ENCODE peak calls at places on chromosomes 11 and 22, in four cellular contexts. J, M, D and T are unnamed samples.

GRCh38 chr22:35577799-35578659 is 37.4 kb downstream of the RASD2 start:
- DNase-seq in J (no peak), D (no peak), M (no peak), T (no peak)

GRCh38 chr22:19520007-19520406 is 4.2 kb downstream of the CLDN5 start:
- DNase-seq in D (no peak), M (no peak), J (no peak), T (no peak)

GRCh38 chr11:104073950-104074349 is 37.5 kb downstream of the DDI1 start:
- DNase-seq in M (peak), D (peak), J (peak), T (peak)

GRCh38 chr22:37075046-37075445 is 23.5 kb downstream of the KCTD17 start:
- DNase-seq in J (no peak), D (no peak), M (no peak), T (no peak)

GRCh38 chr11:29333993-29334780 is 682.6 kb downstream of the KCNA4 start:
- DNase-seq in M (peak), J (peak), D (peak), T (peak)

GRCh38 chr11:209275-210121 is 2.0 kb downstream of the RIC8A start:
- DNase-seq in D (peak), J (no peak), M (no peak), T (no peak)

GRCh38 chr22:44628856-44629255 is 73.1 kb upstream of the PRR5 start:
- DNase-seq in D (no peak), J (no peak), M (no peak), T (no peak)

GRCh38 chr22:16957781-16958180 is 50.2 kb downstream of the GAB4 start:
- DNase-seq in J (peak), D (no peak), M (no peak), T (no peak)

GRCh38 chr22:38124236-38124974 is 13.9 kb upstream of the BAIAP2L2 start:
- DNase-seq in M (no peak), D (peak), J (peak), T (no peak)

GRCh38 chr11:12453243-12453642 is 75.9 kb downstream of the PARVA start:
- DNase-seq in M (no peak), D (no peak), J (no peak), T (no peak)

GRCh38 chr11:29435421-29435820 is 581.4 kb downstream of the KCNA4 start:
- DNase-seq in D (no peak), M (peak), J (no peak), T (no peak)

GRCh38 chr11:117816846-117817212 is 7.7 kb downstream of the FXYD2 start:
- DNase-seq in J (no peak), D (no peak), M (no peak), T (no peak)

GRCh38 chr11:43516316-43516820 is 157.6 kb downstream of the TTC17 start:
- DNase-seq in D (peak), M (no peak), J (no peak), T (no peak)

GRCh38 chr11:67409261-67409666 is 5.4 kb downstream of the TBC1D10C start:
- DNase-seq in D (no peak), M (no peak), J (no peak), T (no peak)

GRCh38 chr11:110355011-110355744 is 58.8 kb upstream of the RDX start:
- DNase-seq in M (no peak), J (peak), D (peak), T (no peak)

GRCh38 chr11:10696797-10697620 is 3.5 kb upstream of the IRAG1 start:
- DNase-seq in J (no peak), M (no peak), D (no peak), T (no peak)

GRCh38 chr11:101211407-101211975 is 81.9 kb upstream of the PGR start:
- DNase-seq in D (peak), M (no peak), J (no peak), T (no peak)

GRCh38 chr11:368414-369335 is 624 bp upstream of the B4GALNT4 start:
- DNase-seq in J (peak), D (peak), M (peak), T (no peak)

GRCh38 chr22:41923595-41924276 is 2.9 kb downstream of the TNFRSF13C start:
- DNase-seq in D (no peak), M (no peak), J (no peak), T (no peak)

GRCh38 chr22:41920271-41920976 is 5.5 kb upstream of the SHISA8 start:
- DNase-seq in J (no peak), D (no peak), M (no peak), T (no peak)

GRCh38 chr22:41925783-41926460 is 684 bp downstream of the TNFRSF13C start:
- DNase-seq in M (peak), J (peak), D (peak), T (peak)

GRCh38 chr22:41922336-41922735 is 4.3 kb downstream of the TNFRSF13C start:
- DNase-seq in M (no peak), J (no peak), D (no peak), T (no peak)

DNA sequence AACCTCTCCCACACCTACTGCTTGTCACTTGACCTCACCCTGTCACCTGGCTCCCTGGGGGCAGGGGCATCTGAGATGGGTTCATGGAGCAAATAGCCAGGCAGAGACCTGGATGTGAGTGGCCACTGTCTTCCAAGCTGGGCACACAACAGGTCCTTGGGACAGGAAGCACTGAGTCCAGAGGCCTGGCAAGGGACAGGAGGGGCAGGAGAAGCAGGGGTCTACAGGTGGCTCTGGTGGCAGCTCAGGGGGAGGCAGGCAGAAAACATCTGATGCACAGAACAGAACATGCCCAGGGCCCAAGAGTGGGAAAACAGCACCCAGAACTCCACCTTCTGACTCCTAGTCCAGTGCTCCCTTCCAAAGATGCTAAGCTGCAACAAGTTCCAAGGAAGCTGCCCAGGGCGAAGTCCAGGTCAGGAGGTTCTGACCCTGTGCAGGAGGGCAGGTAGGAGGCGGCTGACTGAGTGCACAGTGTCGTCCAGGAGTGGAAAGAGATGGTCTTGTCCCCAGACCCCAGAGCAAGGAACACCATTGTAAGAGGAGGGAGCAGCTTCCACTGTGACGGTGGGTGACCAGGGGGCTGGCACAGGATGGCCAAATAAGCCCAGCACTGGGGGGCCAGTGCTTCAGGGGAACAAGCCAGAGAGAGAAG is 3.5 kb downstream of the TNFRSF13C start:
- DNase-seq in D (no peak), J (no peak), M (no peak), T (no peak)
- H3K23ac ChIP-seq in D (no peak), J (no peak), M (no peak), T (no peak)

DNA sequence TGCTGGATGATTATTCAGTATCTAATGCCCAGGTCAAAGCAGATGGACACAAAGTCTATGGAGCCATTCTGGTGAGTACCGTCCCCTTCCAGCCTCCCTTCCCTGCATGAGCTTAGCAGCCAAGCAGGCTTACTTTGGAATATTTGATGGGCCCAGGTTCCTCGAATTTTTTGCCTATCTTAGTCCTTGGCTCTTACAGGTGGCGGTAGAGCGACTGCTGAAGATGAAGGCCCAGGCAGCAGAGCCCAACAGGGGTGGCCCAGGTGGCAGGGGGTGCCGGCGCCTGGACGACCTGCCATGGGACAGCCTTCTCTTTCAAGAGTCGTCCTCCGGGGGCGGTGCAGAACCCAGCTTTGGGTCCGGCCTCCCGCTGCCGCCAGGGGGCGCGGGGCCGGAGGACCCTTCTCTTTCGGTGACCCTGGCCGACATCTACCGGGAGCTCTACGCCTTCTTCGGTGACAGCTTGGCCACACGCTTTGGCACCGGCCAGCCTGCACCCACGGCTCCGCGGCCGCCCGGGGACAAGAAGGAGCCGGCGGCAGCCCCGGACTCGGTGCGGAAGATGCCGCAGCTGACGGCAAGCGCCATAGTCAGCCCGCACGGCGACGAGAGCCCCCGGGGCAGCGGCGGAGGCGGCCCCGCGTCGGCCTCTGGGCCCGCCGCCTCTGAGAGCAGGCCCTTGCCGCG is 741 bp upstream of the TMEM179B start:
- DNase-seq in D (peak), J (peak), M (peak), T (peak)
- H3K23ac ChIP-seq in D (no peak), J (no peak), M (peak), T (no peak)

GRCh38 chr11:72820439-72821139 is 6.4 kb downstream of the ATG16L2 start:
- DNase-seq in J (no peak), D (no peak), M (no peak), T (peak)

GRCh38 chr11:72821920-72822799 is 7.9 kb downstream of the ATG16L2 start:
- DNase-seq in J (peak), M (peak), D (peak), T (peak)

GRCh38 chr11:72818971-72819370 is 4.8 kb downstream of the ATG16L2 start:
- DNase-seq in J (no peak), M (peak), D (no peak), T (no peak)

GRCh38 chr11:72823105-72823804 is 9.0 kb downstream of the ATG16L2 start:
- DNase-seq in J (no peak), D (no peak), M (no peak), T (no peak)

DNA sequence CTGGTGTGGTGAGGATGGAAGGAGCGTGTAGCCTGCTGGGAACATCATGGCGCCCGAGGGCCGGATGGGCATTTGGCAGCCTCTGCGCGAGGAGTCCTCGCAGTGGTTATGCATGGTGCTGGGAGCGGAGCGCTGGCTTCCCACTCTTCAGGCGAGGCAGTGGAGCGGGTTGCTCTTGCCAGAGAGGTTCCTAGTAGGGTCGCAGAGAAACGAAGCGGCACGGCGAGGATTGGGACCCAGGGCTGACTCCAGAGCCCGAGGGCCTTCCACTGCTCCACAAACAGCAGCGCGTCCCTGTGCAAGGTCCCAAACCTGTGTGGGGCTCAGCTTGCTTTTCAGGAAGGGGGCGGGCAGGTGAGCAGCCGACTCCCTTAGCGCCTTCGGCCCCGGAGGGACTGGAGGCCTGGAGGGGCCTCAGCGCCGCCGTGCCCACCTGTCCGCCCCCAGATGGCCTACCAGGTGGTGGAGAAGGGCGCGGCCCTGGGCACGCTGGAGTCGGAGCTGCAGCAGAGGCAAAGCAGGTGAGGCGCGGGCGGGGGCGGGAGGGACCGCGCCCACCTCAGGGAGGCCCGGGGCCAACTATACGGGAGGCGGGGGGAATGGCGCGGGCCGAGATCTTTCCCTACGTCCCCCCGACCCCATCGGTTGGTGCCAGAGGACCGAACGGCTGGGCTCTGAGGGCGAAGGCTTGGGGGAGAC is 7.2 kb downstream of the ATG16L2 start:
- DNase-seq in J (peak), D (no peak), M (no peak), T (no peak)
- H3K23ac ChIP-seq in J (no peak), D (no peak), M (peak), T (no peak)

GRCh38 chr22:40418366-40419201 is 48.2 kb downstream of the SGSM3 start:
- DNase-seq in J (no peak), M (peak), D (no peak), T (no peak)

GRCh38 chr22:40420341-40421081 is 50.1 kb downstream of the SGSM3 start:
- DNase-seq in D (no peak), M (no peak), J (no peak), T (no peak)

GRCh38 chr22:40417881-40418280 is 47.5 kb downstream of the SGSM3 start:
- DNase-seq in M (no peak), J (no peak), D (no peak), T (no peak)

GRCh38 chr22:40421082-40421350 is 50.6 kb downstream of the SGSM3 start:
- DNase-seq in M (no peak), J (no peak), D (no peak), T (no peak)

DNA sequence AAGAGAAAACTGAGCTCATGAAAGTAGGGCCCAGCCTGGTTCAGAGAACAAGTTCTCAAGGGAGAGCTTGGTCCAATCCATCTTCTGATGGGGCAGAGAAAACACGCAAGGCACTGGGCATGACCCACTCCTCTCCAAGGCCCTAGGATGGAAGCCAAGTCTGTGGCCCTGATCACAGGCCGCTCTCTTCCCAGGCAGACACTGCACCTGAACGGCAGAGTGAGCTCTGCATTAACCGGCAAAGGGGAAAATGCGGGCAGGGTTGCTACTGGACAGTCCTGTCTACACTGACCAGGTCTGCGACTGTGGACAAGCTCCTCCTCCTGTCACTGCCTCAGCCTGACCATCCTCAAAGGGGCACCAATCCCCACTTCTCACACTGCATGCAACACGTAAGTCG is 49.3 kb downstream of the SGSM3 start:
- DNase-seq in D (no peak), J (no peak), M (no peak), T (no peak)
- H3K23ac ChIP-seq in D (no peak), J (no peak), M (no peak), T (peak)

DNA sequence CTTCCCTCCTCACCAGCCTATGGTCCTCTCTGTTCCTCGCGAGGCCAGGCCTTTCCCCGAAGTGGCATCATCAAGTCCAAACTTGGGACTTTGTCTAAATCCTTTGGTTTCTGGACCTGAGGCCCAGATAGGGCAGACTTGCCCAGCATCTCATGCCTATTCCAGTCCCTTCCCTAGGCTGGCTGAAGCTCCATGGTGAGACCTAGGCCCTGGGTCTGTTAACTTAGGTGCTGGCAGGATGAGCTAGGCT is 11.5 kb downstream of the RELA start:
- DNase-seq in D (no peak), J (no peak), M (no peak), T (no peak)
- H3K23ac ChIP-seq in D (no peak), J (no peak), M (peak), T (no peak)

DNA sequence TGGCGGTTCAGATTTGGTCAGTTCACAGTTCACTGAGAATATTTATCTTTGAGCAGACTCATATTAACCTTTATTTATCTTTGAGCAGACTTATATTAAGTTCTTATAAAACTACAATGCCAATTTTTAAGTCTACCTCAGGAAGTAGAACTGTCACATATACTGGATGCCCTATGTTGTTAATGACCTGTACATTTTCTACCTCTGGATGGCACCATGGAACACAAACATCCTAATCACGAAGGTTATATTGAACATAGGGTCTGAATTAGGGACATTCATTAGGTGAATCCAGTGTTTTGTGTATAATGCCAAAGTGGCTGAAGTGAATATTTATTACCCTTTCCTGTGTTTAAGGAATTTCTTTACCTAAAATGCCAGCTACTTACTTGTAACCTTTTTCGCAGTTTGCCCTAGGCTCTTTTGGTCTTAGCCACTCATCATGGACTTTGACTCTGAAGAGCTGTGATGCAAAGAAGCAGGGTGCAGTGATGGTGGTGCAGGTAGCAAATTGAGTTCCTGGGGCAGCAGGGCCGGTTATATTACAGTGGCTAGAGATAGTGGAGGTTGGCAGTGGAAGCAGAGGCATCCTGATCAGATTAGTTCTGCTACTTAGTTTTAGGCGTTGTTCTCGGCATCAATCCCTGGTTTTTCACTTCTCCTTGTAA is 71.8 kb downstream of the STIM1 start:
- DNase-seq in M (no peak), D (no peak), J (no peak), T (no peak)
- H3K23ac ChIP-seq in M (no peak), D (no peak), J (no peak), T (no peak)

DNA sequence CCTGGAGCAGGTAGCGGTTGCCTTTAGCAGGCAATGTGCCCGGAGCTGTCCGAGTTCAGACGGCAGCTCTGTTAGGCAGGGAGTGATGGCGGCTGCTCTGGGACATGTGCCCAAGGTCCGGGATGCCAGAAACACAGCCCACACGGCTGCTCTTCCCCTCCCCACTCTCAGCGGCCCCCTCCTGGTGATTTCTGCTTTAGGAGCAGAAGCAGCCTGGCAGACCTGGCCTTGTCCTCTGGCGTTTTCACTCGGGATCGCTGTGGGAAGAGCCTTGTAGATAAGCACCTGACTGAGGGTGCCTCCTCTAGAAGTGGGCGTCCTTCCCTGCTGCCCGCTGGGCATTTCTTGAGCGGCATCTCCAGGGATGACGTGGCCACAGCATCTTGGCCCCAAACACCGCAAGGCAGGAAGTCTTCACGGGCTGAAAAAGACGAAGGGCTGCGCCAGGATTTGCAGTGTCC is 392.2 kb downstream of the TBC1D22A start:
- DNase-seq in M (peak), D (no peak), J (no peak), T (no peak)
- H3K23ac ChIP-seq in M (peak), D (no peak), J (no peak), T (no peak)

DNA sequence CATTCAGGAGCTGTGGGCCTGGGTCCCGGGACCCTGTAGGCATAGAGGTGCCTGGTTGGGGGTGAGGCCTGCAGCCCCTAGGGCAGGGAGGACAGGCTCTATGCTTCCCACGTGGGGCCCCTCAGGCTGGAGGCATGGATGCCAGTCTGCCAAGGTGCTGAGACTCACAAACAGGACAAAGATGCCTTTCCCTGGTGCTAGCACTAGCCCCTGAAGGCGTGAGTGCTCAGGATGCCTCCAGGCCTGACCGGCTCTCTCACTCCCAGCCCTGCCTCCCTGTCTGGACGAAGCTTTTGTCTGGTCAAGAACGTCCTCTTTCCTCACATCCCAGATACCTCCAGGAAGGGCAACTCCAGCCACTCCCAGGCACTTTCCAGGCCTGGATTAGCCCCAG is 2.1 kb downstream of the CDC42BPG start:
- DNase-seq in M (no peak), J (no peak), D (peak), T (peak)
- H3K23ac ChIP-seq in M (no peak), J (no peak), D (no peak), T (no peak)